ENCODE peak calls at places on chromosomes 16 and 17, in four cellular contexts. C is HepG2, Q is GM12878, Z is H1. S is an unnamed sample. For H3K27me3, the result is how much of the 10 kb centered on the place peaks cover.

GRCh38 chr16:57577691-57578224 is 35.3 kb downstream of the ADGRG5 start:
- DNase-seq in C (no peak), Q (no peak), Z (no peak), S (no peak)

GRCh38 chr16:85162478-85163277 is 50.4 kb upstream of the CIBAR2 start:
- DNase-seq in C (no peak), Q (no peak), Z (no peak), S (no peak)

GRCh38 chr16:56669005-56669839 is at the start of gene MT1H:
- DNase-seq in C (no peak), Q (no peak), Z (no peak), S (no peak)

GRCh38 chr16:31488630-31489564 is 6.0 kb downstream of the SLC5A2 start:
- DNase-seq in C (no peak), Q (no peak), Z (no peak), S (no peak)

GRCh38 chr17:64698725-64699124 is 36.6 kb upstream of the SMURF2 start:
- DNase-seq in C (no peak), Q (no peak), Z (no peak), S (no peak)

GRCh38 chr17:7987112-7987893 is 15.1 kb upstream of the GUCY2D start:
- DNase-seq in C (no peak), Q (no peak), Z (no peak), S (no peak)

GRCh38 chr16:15811778-15812750 is 44.8 kb downstream of the MYH11 start:
- DNase-seq in C (no peak), Q (no peak), Z (no peak), S (no peak)

GRCh38 chr16:81521141-81521626 is 76.6 kb downstream of the CMIP start:
- DNase-seq in C (no peak), Q (no peak), Z (no peak), S (no peak)

GRCh38 chr16:53968454-53968853 is 264.5 kb downstream of the FTO start:
- DNase-seq in C (no peak), Q (no peak), Z (no peak), S (no peak)

GRCh38 chr17:58875261-58875660 is 119.6 kb downstream of the PPM1E start:
- DNase-seq in C (no peak), Q (no peak), Z (no peak), S (no peak)

GRCh38 chr16:85136213-85136704 is 24.0 kb upstream of the CIBAR2 start:
- DNase-seq in C (no peak), Q (peak), Z (no peak), S (no peak)

GRCh38 chr16:53892155-53892554 is 188.2 kb downstream of the FTO start:
- DNase-seq in C (peak), Q (no peak), Z (no peak), S (peak)

GRCh38 chr16:82585675-82586074 is 41.1 kb upstream of the CDH13 start:
- DNase-seq in C (no peak), Q (no peak), Z (no peak), S (no peak)
- TF ChIP-seq SUZ12 in C (no peak), Q (no peak), Z (no peak), S (no peak)

GRCh38 chr16:27197004-27197403 is 6.3 kb upstream of the KDM8 start:
- DNase-seq in C (no peak), Q (no peak), Z (no peak), S (no peak)

GRCh38 chr16:27198451-27199234 is 4.7 kb upstream of the KDM8 start:
- DNase-seq in C (no peak), Q (no peak), Z (no peak), S (no peak)

GRCh38 chr16:27199747-27200146 is 3.6 kb upstream of the KDM8 start:
- DNase-seq in C (no peak), Q (peak), Z (no peak), S (no peak)

GRCh38 chr16:27195941-27196595 is 7.3 kb upstream of the KDM8 start:
- DNase-seq in C (no peak), Q (no peak), Z (no peak), S (no peak)

DNA sequence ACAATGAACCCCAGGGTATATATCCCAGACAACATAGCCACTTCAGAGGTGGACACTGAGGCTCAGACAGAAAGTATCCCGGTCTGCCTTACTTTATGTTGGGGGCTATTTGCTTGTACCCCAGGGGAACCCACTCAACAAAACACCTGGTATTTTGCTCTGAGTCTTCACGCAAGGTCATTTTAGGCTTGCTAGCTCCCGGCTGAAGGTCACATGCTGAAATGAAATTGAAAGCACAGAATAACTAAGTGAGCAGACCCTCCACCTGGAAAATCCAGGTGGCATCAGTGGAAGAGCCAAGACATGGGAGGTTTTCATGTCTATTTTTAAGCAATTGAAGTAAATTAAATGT is 4.1 kb upstream of the KDM8 start:
- DNase-seq in C (no peak), Q (peak), Z (no peak), S (no peak)
- TF ChIP-seq YY1 in C (no peak), Q (no peak), Z (no peak), S (no peak)

DNA sequence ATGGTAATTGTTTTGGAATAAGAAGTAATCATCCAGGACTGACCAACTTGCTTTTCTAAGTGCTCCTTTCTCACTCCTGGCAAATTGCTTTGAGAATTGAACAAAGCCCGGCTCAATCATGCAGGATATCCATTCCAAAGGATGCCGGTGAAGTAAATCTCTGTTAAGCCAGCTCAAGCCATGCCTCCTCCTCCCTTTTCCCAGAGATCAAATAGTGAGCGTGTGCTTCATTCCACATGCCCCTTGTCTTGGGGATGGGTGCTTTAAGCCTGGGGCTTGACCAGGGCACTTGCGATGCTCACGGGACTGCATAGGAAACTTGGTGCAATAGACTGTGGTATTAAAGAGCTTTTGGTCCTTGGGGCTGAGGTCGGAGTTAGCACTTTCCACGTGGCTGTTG is 90.7 kb downstream of the UTP18 start:
- DNase-seq in C (no peak), Q (no peak), Z (no peak), S (no peak)
- H3K27me3 ChIP-seq in C (under half), Q (under half), Z (under half), S (under half)

GRCh38 chr17:49343273-49343672 is 18.8 kb downstream of the ZNF652 start:
- DNase-seq in C (no peak), Q (no peak), Z (no peak), S (no peak)
- TF ChIP-seq SUZ12 in C (no peak), Q (no peak), Z (no peak), S (no peak)